ENCODE peak calls at places on chromosomes 3 and 15, in eight cellular contexts. V is ascending aorta; J is astrocyte; G is spleen; Q is ovary; H is aorta; F is effector memory CD4-positive, alpha-beta T cell; Z is Peyer's patch. Y is an unnamed sample.

GRCh38 chr3:170918715-170919114 is 10.3 kb upstream of the EIF5A2 start:
- DNase-seq in V (no peak), J (no peak), G (no peak), Q (no peak), H (no peak), F (no peak), Z (no peak), Y (no peak)

GRCh38 chr15:83046558-83047127 is 20.4 kb downstream of the BTBD1 start:
- DNase-seq in V (no peak), J (peak; percentile 70), G (no peak), Q (no peak), H (no peak), F (no peak), Z (no peak), Y (no peak)

GRCh38 chr3:127886276-127886862 is 28.7 kb upstream of the KBTBD12 start:
- DNase-seq in V (no peak), J (no peak), G (no peak), Q (no peak), H (no peak), F (no peak), Z (no peak), Y (no peak)

GRCh38 chr15:48370460-48370859 is 39.2 kb downstream of the DUT start:
- DNase-seq in V (no peak), J (peak; percentile 95), G (no peak), Q (no peak), H (no peak), F (no peak), Z (no peak), Y (no peak)

GRCh38 chr15:40787991-40788390 is 18.2 kb downstream of the C15orf62 start:
- DNase-seq in V (no peak), J (no peak), G (no peak), Q (no peak), H (peak; percentile 21), F (no peak), Z (no peak), Y (no peak)

GRCh38 chr3:107216711-107217110 is 160.5 kb upstream of the CCDC54 start:
- DNase-seq in V (no peak), J (peak; percentile 99), G (no peak), Q (peak; percentile 40), H (peak; percentile 55), F (no peak), Z (no peak), Y (no peak)

GRCh38 chr3:177196473-177197040 is 725 bp downstream of the TBL1XR1 start:
- DNase-seq in V (no peak), J (no peak), G (peak; percentile 82), Q (peak; percentile 72), H (peak; percentile 65), F (peak; percentile 19), Z (peak; percentile 73), Y (peak; percentile 64)

GRCh38 chr15:42650208-42651066 is 75.0 kb downstream of the STARD9 start:
- DNase-seq in V (no peak), J (peak; percentile 67), G (no peak), Q (peak; percentile 62), H (peak; percentile 61), F (no peak), Z (peak; percentile 80), Y (peak; percentile 85)

GRCh38 chr15:56058986-56059385 is 65.6 kb upstream of the NEDD4 start:
- DNase-seq in V (no peak), J (no peak), G (no peak), Q (no peak), H (no peak), F (no peak), Z (no peak), Y (no peak)

GRCh38 chr15:63156708-63157065 is 590 bp downstream of the RPS27L start:
- DNase-seq in V (no peak), J (peak; percentile 36), G (no peak), Q (peak; percentile 36), H (peak; percentile 57), F (no peak), Z (peak; percentile 79), Y (no peak)

GRCh38 chr3:143482106-143483088 is 362.8 kb downstream of the CHST2 start:
- DNase-seq in V (no peak), J (peak; percentile 16), G (no peak), Q (no peak), H (peak; percentile 69), F (no peak), Z (no peak), Y (no peak)

GRCh38 chr15:61380270-61380669 is 151.2 kb upstream of the RORA start:
- DNase-seq in V (no peak), J (no peak), G (no peak), Q (no peak), H (no peak), F (no peak), Z (no peak), Y (no peak)

GRCh38 chr3:113287818-113288648 is 76.7 kb downstream of the BOC start:
- DNase-seq in V (no peak), J (peak; percentile 27), G (no peak), Q (peak; percentile 56), H (no peak), F (no peak), Z (peak; percentile 77), Y (peak; percentile 60)

GRCh38 chr3:167872941-167873340 is 137.4 kb downstream of the SERPINI1 start:
- DNase-seq in V (no peak), J (no peak), G (no peak), Q (no peak), H (no peak), F (no peak), Z (no peak), Y (no peak)

GRCh38 chr3:66439666-66440344 is 61.0 kb downstream of the LRIG1 start:
- DNase-seq in V (no peak), J (no peak), G (no peak), Q (no peak), H (no peak), F (no peak), Z (no peak), Y (no peak)

GRCh38 chr15:57150066-57150865 is 226.0 kb upstream of the CGNL1 start:
- DNase-seq in V (no peak), J (peak; percentile 78), G (no peak), Q (no peak), H (no peak), F (no peak), Z (no peak), Y (no peak)

GRCh38 chr3:178255315-178255714 is 280.9 kb upstream of the KCNMB2 start:
- DNase-seq in V (no peak), J (peak; percentile 78), G (no peak), Q (no peak), H (no peak), F (no peak), Z (no peak), Y (no peak)

GRCh38 chr3:13451301-13451673 is 28.8 kb upstream of the HDAC11 start:
- DNase-seq in V (no peak), J (peak; percentile 33), G (no peak), Q (no peak), H (no peak), F (peak; percentile 23), Z (no peak), Y (peak; percentile 11)

GRCh38 chr3:59857589-59858346 is 807.9 kb upstream of the CFAP20DC start:
- DNase-seq in V (no peak), J (peak; percentile 60), G (peak; percentile 89), Q (peak; percentile 60), H (peak; percentile 84), F (peak; percentile 28), Z (peak; percentile 91), Y (peak; percentile 87)

GRCh38 chr3:129890125-129890524 is 3.4 kb downstream of the TMCC1 start:
- DNase-seq in V (no peak), J (no peak), G (no peak), Q (no peak), H (no peak), F (no peak), Z (no peak), Y (no peak)

GRCh38 chr3:117074833-117075232 is 365.3 kb downstream of the TUSC7 start:
- DNase-seq in V (no peak), J (no peak), G (no peak), Q (no peak), H (no peak), F (no peak), Z (no peak), Y (no peak)

GRCh38 chr3:25191703-25192102 is 236.4 kb upstream of the RARB start:
- DNase-seq in V (no peak), J (no peak), G (no peak), Q (no peak), H (no peak), F (no peak), Z (no peak), Y (no peak)

GRCh38 chr15:86876387-86876786 is 796.7 kb downstream of the AGBL1 start:
- DNase-seq in V (no peak), J (peak; percentile 18), G (no peak), Q (no peak), H (no peak), F (no peak), Z (no peak), Y (no peak)

GRCh38 chr3:14818804-14819500 is at the start of gene FGD5:
- DNase-seq in V (no peak), J (no peak), G (no peak), Q (no peak), H (no peak), F (no peak), Z (no peak), Y (no peak)
- H3K27me3 ChIP-seq in V (no peaks in the 10 kb centered on the region), J (peaks cover 32% of the 10 kb centered on the region), G (no peaks in the 10 kb centered on the region), Q (no peaks in the 10 kb centered on the region), H (no peaks in the 10 kb centered on the region), F (no peaks in the 10 kb centered on the region), Z (no peaks in the 10 kb centered on the region), Y (no peaks in the 10 kb centered on the region)

DNA sequence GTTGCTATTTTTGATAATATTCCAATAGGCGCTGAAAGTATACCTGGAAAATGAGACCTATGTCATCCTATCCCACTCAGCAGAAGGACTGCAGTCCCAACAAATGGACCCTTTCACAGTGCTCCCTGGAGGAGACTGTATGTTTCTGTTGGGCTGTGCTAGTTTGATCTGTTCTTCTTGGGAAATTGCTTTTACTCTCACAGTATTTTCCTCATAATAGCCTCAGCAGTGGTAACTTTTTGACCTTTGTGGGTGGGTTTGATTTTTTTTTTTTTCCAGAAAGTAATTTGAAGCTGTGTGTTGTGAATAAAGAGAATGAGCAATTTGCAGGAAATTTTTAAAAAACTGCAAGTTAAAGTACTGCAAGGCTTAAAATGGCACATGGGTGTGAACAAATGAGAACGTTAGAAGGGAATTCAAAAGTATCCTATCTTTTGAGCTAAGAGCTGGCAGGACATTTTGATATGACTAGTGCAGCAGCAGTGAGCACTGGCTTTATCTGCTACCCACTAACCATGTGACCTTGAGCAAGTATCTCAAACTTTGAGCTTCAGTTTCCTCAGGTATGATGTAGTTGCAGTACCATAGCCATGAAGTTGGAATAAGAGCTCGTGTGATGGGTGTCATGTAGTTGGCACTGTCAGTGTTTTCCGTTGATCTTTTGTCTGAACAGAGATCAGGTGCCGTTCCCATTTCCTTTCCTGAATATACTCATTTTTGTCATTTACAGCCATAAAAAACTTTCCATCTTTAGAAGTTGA is 118.4 kb downstream of the ATG7 start:
- DNase-seq in V (no peak), J (peak; percentile 54), G (no peak), Q (no peak), H (no peak), F (no peak), Z (no peak), Y (no peak)
- H3K27ac ChIP-seq in V (peak overlapping the region; percentile 47), J (no peak overlapping the region), G (no peak overlapping the region), Q (no peak overlapping the region), H (no peak overlapping the region), F (no peak overlapping the region), Z (no peak overlapping the region), Y (no peak overlapping the region)

GRCh38 chr15:67834249-67834592 is 5.6 kb downstream of the RNU6-1 start:
- DNase-seq in V (no peak), J (no peak), G (no peak), Q (no peak), H (no peak), F (no peak), Z (no peak), Y (peak; percentile 9)
- H3K27me3 ChIP-seq in V (peaks cover 39% of the 10 kb centered on the region), J (peaks cover 86% of the 10 kb centered on the region), G (peaks cover 12% of the 10 kb centered on the region), Q (peaks cover 12% of the 10 kb centered on the region), H (no peaks in the 10 kb centered on the region), F (peaks cover 62% of the 10 kb centered on the region), Z (peaks cover 51% of the 10 kb centered on the region), Y (peaks cover 33% of the 10 kb centered on the region)

GRCh38 chr3:53288214-53288613 is 32.4 kb upstream of the TKT start:
- DNase-seq in V (no peak), J (no peak), G (no peak), Q (no peak), H (no peak), F (no peak), Z (no peak), Y (no peak)
- H3K27ac ChIP-seq in V (no peak overlapping the region), J (no peak overlapping the region), G (no peak overlapping the region), Q (no peak overlapping the region), H (no peak overlapping the region), F (no peak overlapping the region), Z (no peak overlapping the region), Y (no peak overlapping the region)